ENCODE peak calls at places on chromosomes 5 and 9, in four cellular contexts. Z, R, C and S are unnamed samples.

GRCh38 chr5:52725065-52725746 is 62.5 kb upstream of the ITGA1 start:
- DNase-seq in C (no peak), Z (peak), R (peak), S (peak)

GRCh38 chr5:11182441-11183080 is 421.5 kb upstream of the DAP start:
- DNase-seq in Z (peak), C (peak), R (peak), S (no peak)

GRCh38 chr5:131265318-131265803 is 1.5 kb downstream of the CDC42SE2 start:
- DNase-seq in R (peak), C (no peak), Z (peak), S (peak)

GRCh38 chr5:150583541-150584225 is 56.8 kb upstream of the SYNPO start:
- DNase-seq in C (no peak), Z (no peak), R (no peak), S (no peak)

GRCh38 chr5:538271-538771 is 14.1 kb upstream of the SLC9A3 start:
- DNase-seq in C (no peak), Z (no peak), R (no peak), S (no peak)

GRCh38 chr9:107277801-107278200 is 5.3 kb upstream of the RAD23B start:
- DNase-seq in C (no peak), R (no peak), Z (no peak), S (peak)

GRCh38 chr5:160438316-160439204 is 16.9 kb downstream of the PTTG1 start:
- DNase-seq in Z (peak), R (peak), C (peak), S (peak)

GRCh38 chr5:14851999-14852526 is 19.5 kb downstream of the ANKH start:
- DNase-seq in R (no peak), C (no peak), Z (no peak), S (no peak)

GRCh38 chr9:86047361-86047760 is 52.0 kb downstream of the GOLM1 start:
- DNase-seq in C (no peak), R (no peak), Z (no peak), S (no peak)

GRCh38 chr9:19894975-19895374 is 106.1 kb upstream of the SLC24A2 start:
- DNase-seq in C (no peak), R (peak), Z (peak), S (no peak)

GRCh38 chr9:128048663-128049062 is 18.5 kb downstream of the NAIF1 start:
- DNase-seq in Z (no peak), C (no peak), R (no peak), S (no peak)

GRCh38 chr9:21679432-21679831 is 123.0 kb upstream of the MTAP start:
- DNase-seq in Z (no peak), R (no peak), C (no peak), S (no peak)

GRCh38 chr5:109944461-109944860 is 254.7 kb downstream of the MAN2A1 start:
- DNase-seq in C (no peak), R (no peak), Z (no peak), S (peak)

GRCh38 chr5:132775439-132776076 is 1.5 kb downstream of the SEPTIN8 start:
- DNase-seq in C (no peak), R (peak), Z (no peak), S (peak)

GRCh38 chr5:31846934-31847333 is 208.0 kb downstream of the PDZD2 start:
- DNase-seq in Z (no peak), R (no peak), C (no peak), S (no peak)

GRCh38 chr5:69527128-69527745 is 32.8 kb upstream of the GTF2H2C start:
- DNase-seq in R (no peak), C (no peak), Z (no peak), S (no peak)

GRCh38 chr5:10329808-10330481 is 22.2 kb upstream of the CMBL start:
- DNase-seq in R (peak), C (no peak), Z (peak), S (no peak)

DNA sequence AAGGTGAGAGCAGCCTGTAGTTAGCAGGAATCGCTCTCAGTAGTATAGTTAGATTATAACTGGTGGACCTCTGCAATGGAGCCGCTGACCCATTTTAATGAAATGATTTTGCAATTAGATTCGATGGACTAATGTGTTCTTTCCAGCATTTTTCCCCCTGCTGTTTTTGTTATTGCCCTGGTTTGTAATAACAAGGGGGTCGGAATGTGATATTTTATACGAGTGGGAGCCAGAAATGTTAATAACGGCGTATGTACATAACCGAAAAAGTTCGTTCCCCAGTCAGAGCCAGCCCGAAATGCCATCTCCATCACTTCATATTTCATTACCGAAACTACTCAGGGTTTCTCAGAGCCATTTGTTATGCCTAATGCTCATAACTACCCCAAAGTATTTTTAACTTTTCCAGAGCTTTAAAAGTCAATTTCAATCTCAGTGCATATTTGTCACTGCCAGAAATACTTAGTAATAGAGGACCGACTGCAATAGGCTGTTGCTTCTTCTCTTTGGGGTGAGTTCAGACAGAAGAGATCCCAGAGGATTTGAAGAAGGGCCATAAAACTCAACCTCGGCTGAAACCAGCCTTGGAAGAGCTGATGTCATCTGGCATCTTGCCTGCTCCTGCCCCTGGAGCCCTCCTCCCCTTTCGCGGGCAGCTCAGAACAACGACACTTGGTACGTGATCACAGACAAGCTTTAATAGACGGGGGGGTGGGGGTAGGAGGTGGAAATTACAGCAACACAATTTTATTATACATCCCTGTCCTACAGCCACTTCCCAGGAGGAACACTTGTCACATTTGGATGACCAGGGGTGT is 186.3 kb upstream of the PANK3 start:
- DNase-seq in C (no peak), Z (no peak), R (peak), S (no peak)
- H3K4me2 ChIP-seq in C (no peak), Z (no peak), R (no peak), S (no peak)

DNA sequence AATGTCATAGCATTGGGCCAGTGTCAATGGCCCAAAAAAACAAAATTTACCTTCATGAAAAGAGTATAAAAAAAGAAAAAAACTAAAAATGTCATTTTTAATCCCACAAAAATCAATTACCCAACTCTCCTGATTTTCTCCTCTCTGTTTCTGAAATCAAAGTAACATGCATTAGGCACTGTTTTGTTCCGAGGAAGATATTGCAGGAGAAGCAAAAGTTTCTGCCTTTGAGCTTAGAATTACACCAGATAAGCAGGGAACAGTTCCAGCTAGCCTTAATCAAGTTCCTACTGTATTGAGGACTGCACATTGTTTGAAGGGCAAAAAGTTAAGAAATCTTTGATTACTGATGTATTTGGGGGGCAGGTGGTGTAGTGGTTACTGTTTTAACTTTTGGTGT is 1.1 kb upstream of the PRKAA1 start:
- DNase-seq in C (no peak), R (no peak), Z (peak), S (no peak)
- H3K4me3 ChIP-seq in C (no peak), R (peak), Z (peak), S (no peak)

GRCh38 chr9:14352549-14352948 is 38.6 kb upstream of the NFIB start:
- DNase-seq in C (no peak), R (peak), Z (no peak), S (no peak)
- H4K91ac ChIP-seq in C (no peak), R (no peak), Z (no peak), S (no peak)

DNA sequence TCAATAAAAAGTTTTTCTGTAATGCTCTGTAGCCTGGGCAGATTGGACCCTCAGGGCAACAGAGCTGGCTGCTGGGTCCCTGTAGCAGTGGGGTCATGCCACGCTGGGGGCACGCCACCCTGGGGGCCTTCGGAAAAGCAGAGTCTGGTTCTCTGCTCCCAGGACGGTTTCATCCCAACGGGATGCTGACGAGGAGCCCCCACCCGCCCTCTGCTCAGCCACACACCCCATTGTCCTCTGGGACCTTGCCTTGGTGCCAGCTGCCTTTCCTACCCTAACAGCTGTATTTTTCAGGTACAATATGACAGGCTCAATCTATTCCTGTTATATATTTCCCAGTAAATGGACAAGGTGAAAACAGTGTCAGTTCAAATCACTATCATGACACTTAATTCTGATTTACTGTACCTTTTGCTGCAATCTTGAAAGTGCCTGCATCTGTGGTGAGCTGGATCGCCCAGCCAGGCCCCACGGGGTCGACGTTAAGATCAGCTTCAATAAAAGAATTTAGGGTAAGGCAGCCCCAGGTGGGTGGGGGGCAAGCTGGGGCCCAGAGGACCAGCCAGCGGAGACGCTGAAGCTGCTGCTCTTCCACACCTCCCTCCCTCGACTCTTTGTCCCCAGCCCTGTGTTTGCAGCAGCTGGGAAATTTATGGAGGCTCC is 28.8 kb upstream of the MVB12B start:
- DNase-seq in Z (no peak), C (no peak), R (no peak), S (no peak)
- H3K4me2 ChIP-seq in Z (no peak), C (no peak), R (no peak), S (no peak)

GRCh38 chr5:54469655-54470054 is 14.2 kb downstream of the HSPB3 start:
- DNase-seq in R (peak), Z (peak), C (no peak), S (no peak)

GRCh38 chr5:54471398-54471797 is 15.9 kb downstream of the HSPB3 start:
- DNase-seq in C (no peak), Z (no peak), R (no peak), S (no peak)

GRCh38 chr5:54470677-54471076 is 15.2 kb downstream of the HSPB3 start:
- DNase-seq in C (no peak), R (no peak), Z (peak), S (no peak)

DNA sequence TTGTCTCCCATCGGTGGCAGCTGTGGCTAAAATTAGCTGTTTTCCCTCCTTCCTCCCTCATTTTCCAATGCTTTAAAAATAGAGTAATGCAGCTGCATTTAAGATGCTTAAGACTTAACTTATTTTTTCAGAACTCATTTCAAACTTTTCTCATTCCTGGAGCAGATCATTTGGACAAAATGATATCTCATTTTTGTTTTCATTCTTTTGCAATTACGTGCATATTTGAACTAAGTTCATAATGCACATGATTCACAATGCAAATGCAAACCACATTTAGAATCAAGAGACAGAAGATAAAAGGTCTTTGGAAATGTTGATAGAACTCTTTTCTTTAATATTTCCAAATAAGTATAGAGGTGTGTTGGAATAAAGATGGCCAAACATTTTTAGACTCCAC is 14.7 kb downstream of the HSPB3 start:
- DNase-seq in R (no peak), C (no peak), Z (peak), S (no peak)
- H3K4me3 ChIP-seq in R (peak), C (no peak), Z (no peak), S (no peak)

DNA sequence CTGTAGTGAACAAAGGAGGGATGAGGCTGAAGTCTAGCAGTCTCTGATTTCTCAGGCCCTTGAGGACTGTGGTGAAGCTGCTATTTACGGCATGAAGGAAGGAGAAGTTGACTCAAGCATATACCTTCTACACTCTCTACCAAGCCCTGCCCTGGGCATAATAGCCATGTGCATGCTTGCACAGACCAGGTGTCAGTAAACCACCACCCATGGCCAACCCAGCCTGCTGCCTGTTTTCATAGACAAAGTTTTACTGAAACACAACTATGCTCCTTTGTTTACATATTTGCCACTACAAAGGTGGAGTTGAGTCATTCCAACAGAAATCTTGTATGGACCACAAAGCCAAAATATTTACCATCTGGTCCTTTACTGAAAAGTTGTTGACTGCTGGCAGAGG is 126.9 kb downstream of the PAPPA start:
- DNase-seq in Z (peak), R (peak), C (no peak), S (peak)
- H4K91ac ChIP-seq in Z (no peak), R (no peak), C (no peak), S (no peak)

GRCh38 chr5:55603947-55604346 is 69.2 kb upstream of the PLPP1 start:
- DNase-seq in Z (peak), R (no peak), C (no peak), S (no peak)

GRCh38 chr5:55601209-55601618 is 66.5 kb upstream of the PLPP1 start:
- DNase-seq in R (peak), C (peak), Z (peak), S (peak)

GRCh38 chr5:55599148-55600050 is 64.6 kb upstream of the PLPP1 start:
- DNase-seq in R (no peak), C (no peak), Z (no peak), S (no peak)

GRCh38 chr5:55600086-55600485 is 65.3 kb upstream of the PLPP1 start:
- DNase-seq in C (no peak), R (no peak), Z (no peak), S (no peak)

GRCh38 chr5:55600536-55601208 is 65.9 kb upstream of the PLPP1 start:
- DNase-seq in C (no peak), R (peak), Z (peak), S (peak)
- H3K4me2 ChIP-seq in C (no peak), R (no peak), Z (peak), S (peak)

GRCh38 chr9:126756238-126756637 is 48.6 kb upstream of the ZBTB43 start:
- DNase-seq in R (no peak), C (no peak), Z (no peak), S (no peak)

GRCh38 chr9:126756876-126757415 is 47.9 kb upstream of the ZBTB43 start:
- DNase-seq in C (no peak), R (no peak), Z (no peak), S (no peak)

GRCh38 chr9:126754436-126755324 is 50.2 kb upstream of the ZBTB43 start:
- DNase-seq in C (no peak), R (no peak), Z (no peak), S (no peak)

GRCh38 chr9:126752881-126753670 is 51.8 kb upstream of the ZBTB43 start:
- DNase-seq in R (no peak), C (no peak), Z (no peak), S (no peak)

GRCh38 chr9:126755325-126755875 is 49.4 kb upstream of the ZBTB43 start:
- DNase-seq in Z (no peak), R (no peak), C (no peak), S (no peak)
- H3K4me3 ChIP-seq in Z (no peak), R (no peak), C (no peak), S (no peak)

DNA sequence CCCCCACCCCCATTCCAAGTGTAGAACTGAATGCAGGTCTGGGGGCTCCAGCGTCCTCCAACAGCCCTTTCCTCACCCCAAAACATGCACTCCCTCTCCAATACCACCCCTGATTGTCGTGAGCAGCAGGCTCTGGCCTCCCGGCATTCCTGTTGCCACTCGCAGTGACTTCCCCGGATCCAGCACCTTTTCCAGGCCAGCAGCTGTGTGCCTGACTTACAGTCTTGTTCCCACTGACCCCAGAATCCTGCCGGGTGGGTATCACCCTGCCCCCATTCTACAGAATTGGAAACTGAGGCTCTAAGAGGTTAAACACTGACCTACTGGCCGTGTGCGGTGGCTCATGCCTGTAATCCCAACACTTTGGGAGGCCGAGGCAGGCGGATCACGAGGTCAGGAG is 127.2 kb downstream of the OLFM1 start:
- DNase-seq in Z (no peak), C (no peak), R (no peak), S (no peak)
- H4K91ac ChIP-seq in Z (no peak), C (no peak), R (no peak), S (no peak)